ENCODE peak calls at places on chromosomes 7 and 10, in six cellular contexts. L is IMR-90, D is tibial nerve, E is lower leg skin, Z is A549, K is H54. I is an unnamed sample.

GRCh38 chr10:112981553-112981952 is 31.5 kb downstream of the TCF7L2 start:
- DNase-seq in L (no peak), D (no peak), E (no peak), Z (no peak), K (no peak), I (no peak)

GRCh38 chr10:20598590-20598989 is 298.5 kb downstream of the NEBL start:
- DNase-seq in L (peak), D (peak), E (peak), Z (peak), K (peak), I (no peak)

GRCh38 chr7:77525231-77525630 is 11.9 kb upstream of the PTPN12 start:
- DNase-seq in L (peak), D (no peak), E (no peak), Z (no peak), K (no peak), I (no peak)

GRCh38 chr7:86328801-86329433 is 314.8 kb upstream of the GRM3 start:
- DNase-seq in L (no peak), D (no peak), E (no peak), Z (no peak), K (no peak), I (no peak)

GRCh38 chr10:118139321-118139720 is 92.6 kb upstream of the RAB11FIP2 start:
- DNase-seq in L (no peak), D (no peak), E (no peak), Z (no peak), K (no peak), I (no peak)

GRCh38 chr7:36606442-36607205 is 117.7 kb downstream of the AOAH start:
- DNase-seq in L (no peak), D (no peak), E (no peak), Z (no peak), K (no peak), I (no peak)

GRCh38 chr7:23276381-23276780 is 22.8 kb upstream of the MALSU1 start:
- DNase-seq in L (no peak), D (no peak), E (no peak), Z (peak), K (no peak), I (peak)

GRCh38 chr7:13021566-13021965 is 334.1 kb downstream of the ARL4A start:
- DNase-seq in L (peak), D (no peak), E (no peak), Z (no peak), K (no peak), I (no peak)

GRCh38 chr7:133504825-133505224 is 251.9 kb downstream of the EXOC4 start:
- DNase-seq in L (peak), D (no peak), E (no peak), Z (no peak), K (no peak), I (no peak)

GRCh38 chr10:70693619-70694286 is 21.4 kb downstream of the ADAMTS14 start:
- DNase-seq in L (peak), D (peak), E (peak), Z (no peak), K (no peak), I (no peak)

GRCh38 chr10:114404171-114405010 is at the start of gene AFAP1L2:
- DNase-seq in L (no peak), D (no peak), E (no peak), Z (peak), K (no peak), I (no peak)

GRCh38 chr7:142441074-142441403 is 183.2 kb upstream of the PRSS58 start:
- DNase-seq in L (no peak), D (no peak), E (no peak), Z (no peak), K (no peak), I (no peak)

GRCh38 chr7:1912472-1913289 is 242.6 kb downstream of the ELFN1 start:
- DNase-seq in L (peak), D (no peak), E (no peak), Z (no peak), K (peak), I (no peak)

GRCh38 chr7:36794689-36795088 is 70.4 kb upstream of the AOAH start:
- DNase-seq in L (no peak), D (no peak), E (no peak), Z (no peak), K (no peak), I (no peak)

GRCh38 chr7:123140561-123140960 is 59.2 kb downstream of the SLC13A1 start:
- DNase-seq in L (no peak), D (no peak), E (no peak), Z (no peak), K (no peak), I (no peak)

GRCh38 chr10:5575144-5575481 is 50.4 kb downstream of the CALML3 start:
- DNase-seq in L (no peak), D (no peak), E (no peak), Z (no peak), K (no peak), I (no peak)

GRCh38 chr10:94123253-94123995 is 129.7 kb downstream of the PLCE1 start:
- DNase-seq in L (peak), D (no peak), E (no peak), Z (peak), K (peak), I (no peak)

GRCh38 chr10:8049874-8050560 is 4.5 kb upstream of the GATA3 start:
- DNase-seq in L (no peak), D (no peak), E (no peak), Z (peak), K (no peak), I (no peak)

GRCh38 chr10:131210181-131210580 is 101.3 kb downstream of the TCERG1L start:
- DNase-seq in L (no peak), D (no peak), E (no peak), Z (no peak), K (no peak), I (no peak)

GRCh38 chr10:102701272-102701671 is 12.9 kb downstream of the ARL3 start:
- DNase-seq in L (peak), D (no peak), E (no peak), Z (no peak), K (no peak), I (no peak)

GRCh38 chr7:5429253-5429856 is 5.7 kb upstream of the TNRC18 start:
- DNase-seq in L (peak), D (no peak), E (no peak), Z (no peak), K (no peak), I (peak)

GRCh38 chr10:70295321-70295720 is 11.5 kb upstream of the NPFFR1 start:
- DNase-seq in L (no peak), D (no peak), E (no peak), Z (no peak), K (no peak), I (peak)

GRCh38 chr7:70598976-70599375 is 533.0 kb upstream of the GALNT17 start:
- DNase-seq in L (no peak), D (no peak), E (peak), Z (peak), K (peak), I (no peak)

GRCh38 chr7:20114463-20114862 is 102.7 kb downstream of the MACC1 start:
- DNase-seq in L (no peak), D (no peak), E (no peak), Z (peak), K (no peak), I (peak)

GRCh38 chr7:22885824-22886255 is 63.2 kb upstream of the TOMM7 start:
- DNase-seq in L (peak), D (no peak), E (no peak), Z (no peak), K (no peak), I (no peak)

GRCh38 chr10:51273572-51273971 is 199.3 kb downstream of the PRKG1 start:
- DNase-seq in L (no peak), D (no peak), E (no peak), Z (no peak), K (no peak), I (no peak)

GRCh38 chr7:47940482-47941001 is 7.7 kb downstream of the PKD1L1 start:
- DNase-seq in L (peak), D (no peak), E (peak), Z (no peak), K (no peak), I (no peak)
- TF ChIP-seq POLR2A in L (no peak), D (no peak), E (no peak), Z (no peak), K (no peak), I (no peak)

GRCh38 chr10:86673827-86674581 is 5.7 kb downstream of the LDB3 start:
- DNase-seq in L (no peak), D (no peak), E (no peak), Z (no peak), K (no peak), I (no peak)
- TF ChIP-seq POLR2A in L (no peak), D (no peak), E (no peak), Z (no peak), K (no peak), I (no peak)

GRCh38 chr7:101140746-101141382 is 13.4 kb upstream of the AP1S1 start:
- DNase-seq in L (no peak), D (no peak), E (no peak), Z (no peak), K (no peak), I (no peak)

GRCh38 chr7:101137651-101138148 is 10.8 kb downstream of the SERPINE1 start:
- DNase-seq in L (no peak), D (no peak), E (no peak), Z (no peak), K (no peak), I (no peak)

GRCh38 chr7:101134399-101134980 is 7.6 kb downstream of the SERPINE1 start:
- DNase-seq in L (no peak), D (no peak), E (no peak), Z (no peak), K (no peak), I (no peak)

GRCh38 chr7:101140339-101140699 is 13.4 kb downstream of the SERPINE1 start:
- DNase-seq in L (peak), D (no peak), E (no peak), Z (no peak), K (no peak), I (no peak)

GRCh38 chr7:101138149-101138870 is 11.4 kb downstream of the SERPINE1 start:
- DNase-seq in L (peak), D (peak), E (peak), Z (peak), K (peak), I (peak)
- TF ChIP-seq POLR2A in L (peak), D (no peak), E (no peak), Z (no peak), K (no peak), I (peak)

DNA sequence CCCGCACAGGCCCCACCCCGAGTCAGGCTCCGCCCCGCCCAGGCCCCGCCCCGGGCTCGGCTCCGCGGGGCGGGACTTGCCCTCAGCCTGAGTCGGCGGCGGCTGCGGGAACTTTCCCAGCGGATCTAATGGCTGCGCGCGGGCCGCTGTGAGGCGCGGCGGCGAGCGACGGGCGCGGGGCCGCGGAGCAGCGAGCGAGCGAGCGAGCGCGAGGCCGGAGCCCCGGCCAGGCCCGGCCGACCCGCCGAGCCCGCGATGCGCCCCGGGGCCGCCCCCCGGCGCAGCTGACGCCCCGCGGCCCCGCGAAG is at the start of gene INPP5A:
- DNase-seq in L (no peak), D (no peak), E (no peak), Z (no peak), K (no peak), I (no peak)
- TF ChIP-seq POLR2A in L (peak), D (peak), E (no peak), Z (peak), K (peak), I (no peak)

GRCh38 chr10:1434202-1434601 is 303.1 kb downstream of the ADARB2 start:
- DNase-seq in L (no peak), D (no peak), E (no peak), Z (no peak), K (no peak), I (no peak)
- TF ChIP-seq POLR2A in L (no peak), D (no peak), E (no peak), Z (no peak), K (no peak), I (no peak)